ENCODE peak calls at places on chromosomes 4 and X, in five cellular contexts. U is osteocyte, N is stomach, P is uterus, Z is brain microvascular endothelial cell. M is an unnamed sample.

GRCh38 chr4:2006367-2006766 is 2.4 kb downstream of the NELFA start:
- DNase-seq in Z (no peak), N (no peak), U (no peak), P (no peak), M (no peak)

GRCh38 chr4:39469429-39470077 is 10.7 kb downstream of the LIAS start:
- DNase-seq in P (peak; percentile 29), Z (peak; percentile 81), U (no peak), N (no peak), M (no peak)

GRCh38 chr4:169008478-169008877 is 1.6 kb downstream of the CBR4 start:
- DNase-seq in N (no peak), Z (no peak), U (no peak), P (no peak), M (no peak)

GRCh38 chr4:76449362-76449767 is 14.3 kb downstream of the SHROOM3 start:
- DNase-seq in P (no peak), Z (peak; percentile 24), U (no peak), N (no peak), M (no peak)

GRCh38 chrX:133948895-133949294 is 36.5 kb downstream of the GPC3 start:
- DNase-seq in U (no peak), P (no peak), N (no peak), Z (no peak), M (no peak)

GRCh38 chr4:41935652-41936021 is 408 bp downstream of the TMEM33 start:
- DNase-seq in N (no peak), Z (no peak), U (no peak), P (no peak), M (no peak)

GRCh38 chrX:100931218-100931924 is 2.7 kb upstream of the XKRX start:
- DNase-seq in U (no peak), N (no peak), P (no peak), Z (no peak), M (no peak)

GRCh38 chr4:166594326-166594946 is 639.9 kb downstream of the SPOCK3 start:
- DNase-seq in U (no peak), N (peak; percentile 37), P (no peak), Z (peak; percentile 49), M (no peak)

GRCh38 chr4:181294421-181294820 is 948.8 kb upstream of the TENM3 start:
- DNase-seq in U (no peak), P (no peak), Z (no peak), N (no peak), M (no peak)

GRCh38 chr4:138864961-138865720 is 150.4 kb upstream of the NOCT start:
- DNase-seq in P (no peak), U (no peak), Z (no peak), N (peak; percentile 29), M (no peak)

GRCh38 chr4:56086073-56086521 is 137.4 kb downstream of the CEP135 start:
- DNase-seq in N (no peak), Z (no peak), U (no peak), P (no peak), M (no peak)

GRCh38 chr4:145845118-145845517 is 93.5 kb downstream of the ZNF827 start:
- DNase-seq in U (no peak), P (no peak), N (no peak), Z (no peak), M (no peak)

GRCh38 chrX:67917412-67918010 is 373.7 kb downstream of the AR start:
- DNase-seq in N (no peak), Z (no peak), P (no peak), U (no peak), M (no peak)

GRCh38 chrX:7109838-7110793 is 37.4 kb upstream of the STS start:
- DNase-seq in P (no peak), U (no peak), Z (no peak), N (no peak), M (no peak)

GRCh38 chr4:79585834-79586233 is 177.8 kb upstream of the GK2 start:
- DNase-seq in Z (no peak), U (no peak), N (no peak), P (no peak), M (no peak)

GRCh38 chr4:86508436-86508835 is 85.7 kb upstream of the PTPN13 start:
- DNase-seq in U (no peak), N (no peak), Z (peak; percentile 31), P (no peak), M (no peak)

GRCh38 chr4:23441670-23442069 is 448.2 kb downstream of the PPARGC1A start:
- DNase-seq in N (no peak), P (no peak), Z (no peak), U (no peak), M (no peak)

GRCh38 chrX:15349046-15349445 is 13.7 kb upstream of the PIGA start:
- DNase-seq in N (peak; percentile 42), U (no peak), Z (peak; percentile 50), P (peak; percentile 52), M (no peak)

DNA sequence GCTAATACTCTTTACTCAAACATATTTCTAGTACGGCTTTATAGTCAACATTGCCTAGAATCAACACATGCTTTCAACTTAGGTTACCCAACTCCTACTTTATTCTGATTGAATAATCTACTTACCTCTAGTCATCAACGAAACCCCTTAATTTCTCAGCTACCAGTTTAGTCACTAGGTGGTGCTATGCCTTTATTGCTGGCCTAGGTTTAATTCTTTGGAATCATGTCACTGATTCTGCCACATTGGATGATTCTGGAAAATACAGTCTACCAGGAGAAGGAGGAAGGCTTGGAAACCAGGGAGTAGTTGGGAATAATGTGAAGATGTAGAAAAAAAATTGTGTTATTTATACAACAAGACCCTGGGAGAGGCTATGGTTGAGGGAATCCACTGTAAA is 167.7 kb downstream of the DCAF12L2 start:
- DNase-seq in Z (peak; percentile 3), P (no peak), N (no peak), U (no peak), M (no peak)
- TF ChIP-seq CTCF in Z (peak; percentile 7), P (no peak), N (no peak), U (peak; percentile 38), M (peak; percentile 75)

GRCh38 chrX:1481636-1482529 is 29.2 kb upstream of the ASMTL start:
- DNase-seq in U (peak; percentile 87), N (peak; percentile 57), P (peak; percentile 34), Z (peak; percentile 85), M (peak; percentile 65)
- TF ChIP-seq CTCF in U (no peak), N (no peak), P (no peak), Z (no peak), M (no peak)

GRCh38 chrX:17882680-17883079 is 21.6 kb upstream of the RAI2 start:
- DNase-seq in Z (no peak), U (no peak), P (no peak), N (no peak), M (no peak)

DNA sequence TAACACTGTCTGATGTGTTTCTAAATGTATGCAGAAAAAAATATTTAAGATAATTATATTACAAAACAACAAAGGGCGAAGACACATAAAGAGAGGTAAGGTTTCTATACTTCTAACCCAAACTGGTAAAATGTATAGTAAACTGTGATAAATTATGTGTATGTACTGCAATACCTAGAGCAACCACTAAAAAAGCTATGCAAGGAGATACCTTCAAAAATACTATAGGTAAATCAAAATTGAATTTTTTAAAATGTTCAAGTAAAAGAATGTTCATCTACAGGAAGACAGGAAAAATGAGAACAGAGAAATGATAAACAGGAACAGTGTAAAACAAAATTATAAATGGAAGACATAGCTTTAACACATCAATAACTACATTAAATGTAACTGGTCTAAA is 27.3 kb upstream of the RAI2 start:
- DNase-seq in U (no peak), P (no peak), N (no peak), Z (no peak), M (no peak)
- TF ChIP-seq CTCF in U (no peak), P (no peak), N (no peak), Z (no peak), M (peak; percentile 61)

GRCh38 chrX:119729408-119730201 is 28.8 kb upstream of the SOWAHD start:
- DNase-seq in U (no peak), Z (peak; percentile 59), N (peak; percentile 57), P (peak; percentile 60), M (no peak)
- TF ChIP-seq CTCF in U (peak; percentile 70), Z (peak; percentile 71), N (peak; percentile 54), P (peak; percentile 48), M (peak; percentile 75)